ENCODE peak calls at places on chromosomes 12 and 14, in six cellular contexts. P is epithelial cell of prostate; B is CD4-positive, alpha-beta T cell; J is Peyer's patch; E is CD8-positive, alpha-beta memory T cell; A is HepG2. V is an unnamed sample.

GRCh38 chr12:29732211-29732992 is 51.3 kb downstream of the TMTC1 start:
- DNase-seq in B (no peak), E (no peak), P (no peak), J (no peak), A (no peak), V (no peak)

GRCh38 chr14:106276326-106277267 is 750.2 kb downstream of the TMEM121 start:
- DNase-seq in B (peak), A (no peak), J (no peak), E (peak), P (no peak), V (peak)

GRCh38 chr12:83225806-83226205 is 539.1 kb downstream of the TMTC2 start:
- DNase-seq in A (no peak), P (no peak), E (no peak), B (no peak), J (no peak), V (no peak)

GRCh38 chr12:12734561-12735071 is 17.4 kb downstream of the CDKN1B start:
- DNase-seq in J (no peak), B (no peak), A (no peak), P (no peak), E (no peak), V (no peak)

GRCh38 chr12:100799770-100800169 is 5.2 kb downstream of the ANO4 start:
- DNase-seq in A (no peak), E (no peak), P (no peak), J (no peak), B (no peak), V (no peak)

GRCh38 chr14:91361236-91361811 is 56.3 kb downstream of the CCDC88C start:
- DNase-seq in J (no peak), B (no peak), A (peak), E (no peak), P (peak), V (no peak)

GRCh38 chr12:104083769-104084475 is 19.6 kb downstream of the HCFC2 start:
- DNase-seq in P (no peak), E (no peak), A (no peak), J (no peak), B (no peak), V (no peak)

GRCh38 chr12:132593938-132594358 is 16.4 kb downstream of the LRCOL1 start:
- DNase-seq in P (peak), J (peak), A (peak), E (no peak), B (no peak), V (no peak)

GRCh38 chr14:97462081-97462480 is 664.9 kb downstream of the VRK1 start:
- DNase-seq in P (no peak), J (no peak), E (no peak), A (no peak), B (no peak), V (no peak)

GRCh38 chr12:131030472-131031328 is 77.0 kb downstream of the ADGRD1 start:
- DNase-seq in E (no peak), J (no peak), A (no peak), B (no peak), P (no peak), V (no peak)

GRCh38 chr14:22915886-22916521 is 2.9 kb downstream of the RBM23 start:
- DNase-seq in J (no peak), P (no peak), B (no peak), A (peak), E (no peak), V (no peak)

DNA sequence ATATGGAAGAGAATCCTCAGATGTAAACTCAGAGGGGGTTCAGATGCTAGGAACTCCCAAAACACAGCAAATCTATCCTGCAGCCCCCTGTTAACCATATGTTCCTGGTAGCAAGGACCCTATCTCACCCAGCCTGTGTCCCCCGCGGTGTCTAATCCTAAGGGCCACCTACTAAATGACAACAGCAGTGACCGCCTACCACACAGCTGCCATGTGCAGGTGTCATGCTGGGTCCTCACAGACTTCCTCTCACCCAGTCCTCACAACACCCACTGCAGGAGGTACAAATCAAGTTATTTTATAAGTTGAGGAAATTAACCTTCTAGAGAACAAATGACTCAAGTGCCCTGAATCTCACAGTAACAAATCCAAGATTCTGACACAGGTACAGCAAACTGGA is 73.9 kb downstream of the ITPK1 start:
- DNase-seq in A (no peak), E (no peak), J (no peak), B (no peak), P (no peak), V (no peak)
- H3K27ac ChIP-seq in A (no peak), E (no peak), J (peak), B (no peak), P (peak), V (no peak)

DNA sequence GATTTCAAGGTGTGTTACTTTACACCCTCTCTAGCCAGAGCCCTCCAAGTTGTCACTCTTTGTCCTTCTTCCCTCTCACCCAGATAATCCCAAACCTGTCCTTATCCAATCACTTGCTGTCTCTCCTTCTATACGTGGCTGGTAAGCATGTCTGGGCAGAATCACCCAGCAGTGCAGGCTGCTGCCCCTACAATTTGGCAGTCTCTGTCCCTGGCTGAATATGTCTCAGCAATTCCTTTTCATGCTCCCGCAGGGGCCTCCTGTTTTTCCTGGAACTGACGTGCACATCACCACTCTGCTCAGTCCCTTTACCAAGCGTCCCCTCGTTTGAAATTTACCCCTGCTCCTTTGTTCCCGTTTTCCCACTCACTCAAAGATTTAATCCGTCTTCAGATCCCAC is 80.1 kb downstream of the ST8SIA1 start:
- DNase-seq in B (no peak), E (no peak), P (no peak), J (no peak), A (no peak), V (no peak)
- H3K27ac ChIP-seq in B (no peak), E (no peak), P (peak), J (no peak), A (no peak), V (no peak)

DNA sequence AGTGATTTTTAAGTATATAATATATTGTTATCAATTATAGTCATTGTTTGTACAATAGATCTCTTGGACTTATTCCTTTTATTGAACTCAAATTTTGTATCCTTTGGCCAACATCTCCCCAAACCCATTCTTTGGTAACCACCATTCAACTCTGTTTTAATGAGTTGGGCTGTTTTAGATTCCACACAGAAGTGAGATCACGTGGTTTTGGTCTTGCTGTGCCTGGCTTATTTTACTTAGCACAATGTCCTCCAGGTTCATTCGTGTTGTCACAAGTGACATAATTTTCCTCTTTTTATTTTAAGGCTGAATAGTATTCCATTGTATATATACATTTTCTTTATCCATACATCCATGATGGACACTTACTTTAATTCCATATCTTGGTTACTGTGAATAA is 40.2 kb upstream of the LTA4H start:
- DNase-seq in B (no peak), P (no peak), E (no peak), J (no peak), A (no peak), V (no peak)
- H3K27ac ChIP-seq in B (no peak), P (no peak), E (no peak), J (no peak), A (no peak), V (no peak)

GRCh38 chr12:6551496-6552139 is 4.2 kb downstream of the IFFO1 start:
- DNase-seq in E (no peak), A (no peak), P (no peak), B (no peak), J (no peak), V (no peak)
- H3K27ac ChIP-seq in E (no peak), A (no peak), P (peak), B (no peak), J (peak), V (no peak)

GRCh38 chr14:55620277-55620676 is 40.3 kb downstream of the KTN1 start:
- DNase-seq in J (no peak), P (no peak), A (no peak), E (no peak), B (no peak), V (no peak)
- H3K27ac ChIP-seq in J (no peak), P (no peak), A (no peak), E (no peak), B (no peak), V (no peak)

DNA sequence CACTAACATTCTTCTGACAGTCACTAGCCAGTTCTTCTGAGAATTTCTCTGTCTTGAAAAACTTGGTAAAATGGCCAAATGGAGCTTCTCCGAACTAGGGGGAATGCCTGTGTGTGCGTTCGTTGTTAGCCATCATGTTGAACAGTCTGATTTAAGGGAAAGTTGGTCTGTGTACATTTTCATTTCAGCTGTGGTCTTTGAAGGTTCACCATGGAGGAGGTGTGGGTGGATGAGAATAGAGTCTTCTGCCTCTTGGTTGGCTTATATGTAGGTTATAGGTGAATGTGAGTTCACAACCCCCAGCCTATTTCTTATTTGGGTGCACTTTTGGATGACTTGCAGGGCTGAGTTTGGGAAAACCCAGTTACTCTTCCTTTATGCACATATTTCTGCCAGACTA is 12.9 kb downstream of the ETV6 start:
- DNase-seq in A (no peak), E (no peak), J (no peak), P (no peak), B (no peak), V (no peak)
- H3K27ac ChIP-seq in A (no peak), E (no peak), J (no peak), P (no peak), B (no peak), V (no peak)

GRCh38 chr14:68762944-68763831 is 29.7 kb downstream of the ZFP36L1 start:
- DNase-seq in E (no peak), P (no peak), B (no peak), A (peak), J (no peak), V (no peak)
- H3K27ac ChIP-seq in E (peak), P (no peak), B (no peak), A (no peak), J (peak), V (no peak)

GRCh38 chr14:70887207-70888150 is 19.8 kb upstream of the PCNX1 start:
- DNase-seq in P (no peak), E (no peak), J (no peak), A (no peak), B (no peak), V (peak)

GRCh38 chr14:70888681-70889175 is 18.5 kb upstream of the PCNX1 start:
- DNase-seq in P (peak), A (no peak), B (no peak), J (no peak), E (peak), V (peak)

GRCh38 chr14:70889555-70889954 is 17.7 kb upstream of the PCNX1 start:
- DNase-seq in P (no peak), B (no peak), A (no peak), J (no peak), E (no peak), V (no peak)

GRCh38 chr14:70886421-70887206 is 20.6 kb upstream of the PCNX1 start:
- DNase-seq in J (no peak), E (peak), A (no peak), P (no peak), B (no peak), V (peak)

GRCh38 chr14:70888151-70888499 is 19.1 kb upstream of the PCNX1 start:
- DNase-seq in B (no peak), A (no peak), J (no peak), P (no peak), E (no peak), V (no peak)
- H3K27ac ChIP-seq in B (no peak), A (no peak), J (peak), P (peak), E (no peak), V (peak)